ENCODE peak calls at places on chromosomes 11 and 22, in ten cellular contexts. Y is right atrium auricular region; A is CD8-positive, alpha-beta memory T cell; T is CD4-positive, alpha-beta memory T cell; O is lower leg skin; D is foreskin fibroblast; Q is IMR-90; V is tibial nerve; C is CD8-positive, alpha-beta T cell; S is astrocyte of the cerebellum. G is an unnamed sample.

GRCh38 chr11:88301478-88302140 is 35.9 kb downstream of the CTSC start:
- DNase-seq in Y (no peak), A (no peak), T (peak), O (no peak), D (peak), Q (peak), V (no peak), C (no peak), S (no peak), G (peak)

GRCh38 chr11:9529333-9529648 is 44.2 kb upstream of the WEE1 start:
- DNase-seq in Y (no peak), A (no peak), T (no peak), O (no peak), D (peak), Q (no peak), V (no peak), C (no peak), S (no peak), G (peak)

GRCh38 chr11:2472428-2473186 is 27.8 kb downstream of the KCNQ1 start:
- DNase-seq in Y (no peak), A (no peak), T (no peak), O (peak), D (no peak), Q (no peak), V (no peak), C (no peak), S (no peak), G (no peak)

GRCh38 chr11:111938687-111939160 is 1.6 kb downstream of the DIXDC1 start:
- DNase-seq in Y (peak), A (peak), T (peak), O (no peak), D (peak), Q (peak), V (no peak), C (peak), S (no peak), G (peak)

GRCh38 chr11:4643084-4643483 is 698 bp upstream of the OR51E1 start:
- DNase-seq in Y (no peak), A (no peak), T (no peak), O (no peak), D (no peak), Q (no peak), V (no peak), C (no peak), S (no peak), G (no peak)

GRCh38 chr11:65013692-65014145 is 241 bp upstream of the ARL2 start:
- DNase-seq in Y (peak), A (peak), T (peak), O (peak), D (peak), Q (peak), V (peak), C (peak), S (peak), G (peak)

GRCh38 chr22:23045461-23045860 is 24.9 kb upstream of the GNAZ start:
- DNase-seq in Y (no peak), A (no peak), T (no peak), O (no peak), D (no peak), Q (no peak), V (no peak), C (no peak), S (no peak), G (no peak)

GRCh38 chr11:35288817-35289541 is 130.4 kb downstream of the SLC1A2 start:
- DNase-seq in Y (no peak), A (no peak), T (no peak), O (no peak), D (peak), Q (peak), V (no peak), C (no peak), S (peak), G (peak)

GRCh38 chr11:134331565-134332188 is at the start of gene GLB1L2:
- DNase-seq in Y (no peak), A (peak), T (peak), O (peak), D (peak), Q (no peak), V (peak), C (peak), S (no peak), G (peak)

GRCh38 chr22:36027960-36028645 is 521 bp downstream of the RBFOX2 start:
- DNase-seq in Y (no peak), A (no peak), T (no peak), O (peak), D (no peak), Q (no peak), V (no peak), C (peak), S (no peak), G (peak)

GRCh38 chr22:39522567-39523300 is 2.4 kb downstream of the ATF4 start:
- DNase-seq in Y (no peak), A (no peak), T (no peak), O (no peak), D (peak), Q (peak), V (no peak), C (no peak), S (no peak), G (peak)

GRCh38 chr11:20658135-20658534 is 11.3 kb upstream of the NELL1 start:
- DNase-seq in Y (no peak), A (no peak), T (no peak), O (no peak), D (no peak), Q (no peak), V (no peak), C (no peak), S (no peak), G (no peak)

GRCh38 chr22:36386900-36387663 is 685 bp downstream of the MYH9 start:
- DNase-seq in Y (no peak), A (no peak), T (peak), O (peak), D (peak), Q (no peak), V (peak), C (peak), S (no peak), G (no peak)

GRCh38 chr11:32610926-32611325 is 27.3 kb downstream of the EIF3M start:
- DNase-seq in Y (no peak), A (no peak), T (no peak), O (no peak), D (no peak), Q (no peak), V (no peak), C (no peak), S (no peak), G (no peak)

GRCh38 chr11:78417888-78418583 is 416 bp upstream of the GAB2 start:
- DNase-seq in Y (peak), A (peak), T (peak), O (peak), D (peak), Q (peak), V (peak), C (peak), S (no peak), G (peak)

GRCh38 chr11:36056160-36056751 is 112.4 kb downstream of the LDLRAD3 start:
- DNase-seq in Y (no peak), A (no peak), T (no peak), O (no peak), D (peak), Q (peak), V (no peak), C (no peak), S (no peak), G (peak)

DNA sequence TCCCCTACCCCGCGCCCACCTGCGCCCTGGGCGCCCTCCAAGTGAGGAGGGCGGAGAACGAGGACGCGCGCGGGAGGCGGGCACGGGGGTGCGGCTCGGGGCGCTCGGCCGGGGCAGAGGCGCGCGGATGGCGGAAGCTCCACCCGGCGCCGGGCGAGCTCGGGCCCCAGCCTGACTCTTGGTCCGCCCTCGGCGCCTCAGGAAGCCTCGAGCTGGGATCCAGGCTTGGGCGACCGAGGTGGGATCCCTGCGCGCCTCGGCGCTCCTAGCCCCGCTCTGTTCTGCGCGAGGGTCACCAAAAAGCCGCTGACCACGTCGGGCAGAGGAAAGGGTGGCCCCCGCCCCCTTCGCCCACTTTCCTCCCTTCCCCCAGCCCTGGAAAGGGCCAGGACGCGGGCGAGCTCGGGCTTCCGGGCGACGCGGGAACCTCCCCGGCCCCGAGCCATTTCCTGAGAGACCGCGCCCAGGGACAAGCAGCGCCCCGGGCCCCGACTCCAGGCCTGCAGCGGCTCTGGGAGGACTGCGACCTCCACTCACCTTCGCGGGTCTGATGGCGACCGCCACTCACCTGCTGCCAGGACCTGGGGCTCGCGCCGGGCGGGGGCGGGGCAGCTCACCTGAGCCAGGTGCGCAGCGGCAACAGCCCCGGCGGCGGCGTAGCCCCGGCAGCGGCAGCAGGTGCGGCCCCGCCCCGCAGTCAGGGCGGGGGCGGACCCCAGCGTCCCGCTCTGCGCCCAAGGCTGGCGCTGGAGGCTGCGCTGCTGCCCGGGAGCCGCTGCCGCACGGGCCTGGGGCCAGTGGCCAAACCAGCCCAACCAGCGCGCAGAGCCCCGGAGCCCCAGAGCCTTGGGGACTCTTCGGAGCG is 2.2 kb upstream of the SIGIRR start:
- DNase-seq in Y (no peak), A (peak), T (no peak), O (no peak), D (peak), Q (no peak), V (no peak), C (peak), S (no peak), G (no peak)
- H3K4me3 ChIP-seq in Y (peak), A (peak), T (peak), O (peak), D (peak), Q (peak), V (peak), C (peak), S (peak), G (peak)

GRCh38 chr11:79663012-79663411 is 222.2 kb upstream of the TENM4 start:
- DNase-seq in Y (no peak), A (no peak), T (no peak), O (no peak), D (no peak), Q (no peak), V (no peak), C (no peak), S (no peak), G (no peak)
- H3K4me3 ChIP-seq in Y (no peak), A (no peak), T (no peak), O (no peak), D (no peak), Q (no peak), V (no peak), C (no peak), S (no peak), G (no peak)

GRCh38 chr11:27120211-27120610 is 79.6 kb downstream of the BBOX1 start:
- DNase-seq in Y (no peak), A (no peak), T (no peak), O (no peak), D (peak), Q (no peak), V (no peak), C (no peak), S (no peak), G (peak)
- H3K4me3 ChIP-seq in Y (no peak), A (no peak), T (no peak), O (no peak), D (no peak), Q (no peak), V (no peak), C (no peak), S (no peak), G (no peak)

GRCh38 chr11:393219-394033 is 583 bp upstream of the PKP3 start:
- DNase-seq in Y (no peak), A (no peak), T (no peak), O (no peak), D (peak), Q (peak), V (no peak), C (no peak), S (no peak), G (peak)
- H3K4me3 ChIP-seq in Y (no peak), A (no peak), T (no peak), O (peak), D (no peak), Q (no peak), V (no peak), C (no peak), S (no peak), G (no peak)

DNA sequence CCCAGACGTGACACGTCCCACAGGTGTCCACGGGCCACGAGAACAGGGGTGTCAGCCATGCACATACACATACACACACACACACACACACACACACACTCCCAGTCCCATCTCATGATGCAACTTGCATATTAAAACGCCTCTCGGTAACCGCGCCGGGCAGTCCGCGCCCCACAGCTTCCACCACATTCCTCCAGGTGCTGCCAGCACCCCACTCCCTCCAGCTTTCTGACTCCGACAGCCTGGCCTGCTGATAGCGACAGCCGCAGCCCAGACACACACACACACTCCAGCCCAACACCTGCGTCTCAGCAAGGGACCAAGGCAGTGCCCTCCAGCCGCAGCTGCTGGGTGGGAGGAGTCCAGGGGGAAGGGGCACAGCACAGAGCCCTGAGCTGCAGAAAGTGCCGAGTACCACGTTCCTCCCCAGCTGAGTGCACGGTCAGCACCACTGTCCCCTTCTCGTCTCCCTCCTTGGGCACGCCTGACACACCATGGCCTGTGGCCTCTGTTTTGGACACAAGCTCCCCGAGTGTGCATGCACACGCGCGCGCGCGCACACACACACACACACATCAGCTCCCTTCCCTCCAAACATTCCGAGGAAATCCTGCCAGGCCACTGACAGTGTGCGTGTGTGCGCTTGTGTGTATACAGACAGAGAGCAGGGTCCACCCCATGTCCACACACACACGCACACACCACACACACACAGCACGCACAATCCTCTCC is 1.3 kb downstream of the ELFN2 start:
- DNase-seq in Y (no peak), A (no peak), T (no peak), O (no peak), D (peak), Q (peak), V (no peak), C (no peak), S (no peak), G (peak)
- H3K4me3 ChIP-seq in Y (no peak), A (no peak), T (no peak), O (no peak), D (peak), Q (peak), V (no peak), C (no peak), S (peak), G (peak)